ENCODE peak calls at places on chromosome 12, in eight cellular contexts. T is GM23338, E is tibial artery, O is esophagus squamous epithelium, Y is coronary artery, K is HCT116, I is A549, N is transverse colon. X is an unnamed sample.

GRCh38 chr12:46933947-46934346 is 108.2 kb upstream of the SLC38A4 start:
- DNase-seq in T (peak; percentile 59), E (no peak), O (no peak), Y (no peak), K (no peak), I (peak; percentile 58), N (no peak), X (peak; percentile 43)

GRCh38 chr12:82838123-82838522 is 151.4 kb downstream of the TMTC2 start:
- DNase-seq in T (no peak), E (no peak), O (no peak), Y (no peak), K (no peak), I (no peak), N (no peak), X (no peak)

GRCh38 chr12:100675432-100675831 is 101.9 kb downstream of the GAS2L3 start:
- DNase-seq in T (no peak), E (peak; percentile 44), O (no peak), Y (no peak), K (no peak), I (no peak), N (peak; percentile 14), X (no peak)

GRCh38 chr12:104121001-104121400 is 17.0 kb downstream of the NFYB start:
- DNase-seq in T (no peak), E (no peak), O (no peak), Y (no peak), K (no peak), I (peak; percentile 50), N (no peak), X (peak; percentile 35)

GRCh38 chr12:87491598-87491997 is 537.6 kb downstream of the C12orf50 start:
- DNase-seq in T (no peak), E (no peak), O (no peak), Y (no peak), K (no peak), I (no peak), N (no peak), X (no peak)

GRCh38 chr12:65640489-65640901 is 183.8 kb upstream of the HMGA2 start:
- DNase-seq in T (no peak), E (peak; percentile 66), O (no peak), Y (no peak), K (no peak), I (no peak), N (no peak), X (no peak)

GRCh38 chr12:104054681-104055346 is 4.8 kb upstream of the GLT8D2 start:
- DNase-seq in T (peak; percentile 53), E (no peak), O (no peak), Y (no peak), K (no peak), I (no peak), N (no peak), X (no peak)

GRCh38 chr12:132033627-132034026 is 83.9 kb downstream of the EP400 start:
- DNase-seq in T (no peak), E (no peak), O (no peak), Y (no peak), K (no peak), I (no peak), N (no peak), X (no peak)

GRCh38 chr12:28961948-28962384 is 187.1 kb upstream of the FAR2 start:
- DNase-seq in T (no peak), E (no peak), O (no peak), Y (no peak), K (no peak), I (no peak), N (no peak), X (no peak)

GRCh38 chr12:232731-233614 is 19.0 kb upstream of the SLC6A12 start:
- DNase-seq in T (no peak), E (peak; percentile 33), O (no peak), Y (peak; percentile 56), K (no peak), I (no peak), N (no peak), X (no peak)

GRCh38 chr12:128817115-128818015 is 6.4 kb downstream of the SLC15A4 start:
- DNase-seq in T (no peak), E (peak; percentile 71), O (no peak), Y (no peak), K (no peak), I (no peak), N (peak; percentile 43), X (peak; percentile 8)

GRCh38 chr12:14885718-14886201 is at the start of gene MGP:
- DNase-seq in T (no peak), E (peak; percentile 81), O (no peak), Y (peak; percentile 87), K (no peak), I (no peak), N (peak; percentile 29), X (no peak)

DNA sequence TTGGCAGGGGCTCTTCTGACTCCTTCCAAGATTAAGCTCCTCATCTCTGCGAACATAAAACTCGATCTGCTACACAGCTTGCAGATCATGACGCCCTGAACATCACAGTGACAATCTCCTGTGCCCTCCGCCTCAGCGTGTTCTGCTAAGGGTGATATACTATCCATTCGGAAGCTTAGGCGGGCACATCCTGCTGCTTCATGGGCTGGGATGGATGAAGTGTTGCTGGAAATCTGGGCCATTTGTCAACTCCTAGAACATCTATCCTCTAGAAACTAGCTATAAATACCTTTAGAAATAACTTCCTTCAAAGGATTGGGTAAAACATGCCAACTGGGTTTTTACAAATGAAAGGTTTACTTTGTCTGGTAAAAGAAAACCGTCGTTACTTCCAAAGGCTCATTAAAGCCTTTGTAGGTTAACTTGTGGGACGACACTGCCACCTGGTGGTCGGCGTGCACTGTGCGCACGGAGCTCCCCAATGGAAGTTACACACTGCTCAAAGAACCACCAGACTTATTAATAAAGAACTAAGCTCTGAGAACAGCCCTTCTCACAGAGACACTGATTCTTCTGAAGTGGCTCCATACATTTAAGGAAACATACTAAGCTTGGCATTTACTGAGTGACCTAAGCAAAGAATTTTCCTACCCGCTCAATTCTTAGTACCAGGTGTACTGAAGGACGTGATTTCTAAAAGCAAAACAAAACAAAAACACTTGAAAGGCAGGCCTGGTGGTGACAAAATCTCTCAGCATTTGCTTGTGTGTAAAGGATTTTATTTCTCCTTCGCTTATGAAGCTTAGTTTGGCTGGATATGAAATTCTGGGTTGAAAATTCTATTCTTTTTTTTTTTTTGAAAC is 21.5 kb upstream of the CACNA2D4 start:
- DNase-seq in T (peak; percentile 82), E (peak; percentile 89), O (no peak), Y (no peak), K (peak; percentile 52), I (peak; percentile 80), N (peak; percentile 91), X (peak; percentile 64)
- TF ChIP-seq CTCF in T (peak; percentile 89), E (peak; percentile 98), O (peak; percentile 98), Y (peak; percentile 91), K (peak; percentile 89), I (peak; percentile 91), N (peak; percentile 97), X (peak; percentile 81)

GRCh38 chr12:92136021-92136735 is 9.5 kb downstream of the BTG1 start:
- DNase-seq in T (no peak), E (no peak), O (no peak), Y (no peak), K (no peak), I (no peak), N (no peak), X (no peak)
- H3K27ac ChIP-seq in T (no peak overlapping the region), E (peak overlapping the region; percentile 18), O (peak overlapping the region; percentile 99), Y (peak overlapping the region; percentile 48), K (no peak overlapping the region), I (peak overlapping the region; percentile 92), N (peak overlapping the region; percentile 98), X (no peak overlapping the region)

DNA sequence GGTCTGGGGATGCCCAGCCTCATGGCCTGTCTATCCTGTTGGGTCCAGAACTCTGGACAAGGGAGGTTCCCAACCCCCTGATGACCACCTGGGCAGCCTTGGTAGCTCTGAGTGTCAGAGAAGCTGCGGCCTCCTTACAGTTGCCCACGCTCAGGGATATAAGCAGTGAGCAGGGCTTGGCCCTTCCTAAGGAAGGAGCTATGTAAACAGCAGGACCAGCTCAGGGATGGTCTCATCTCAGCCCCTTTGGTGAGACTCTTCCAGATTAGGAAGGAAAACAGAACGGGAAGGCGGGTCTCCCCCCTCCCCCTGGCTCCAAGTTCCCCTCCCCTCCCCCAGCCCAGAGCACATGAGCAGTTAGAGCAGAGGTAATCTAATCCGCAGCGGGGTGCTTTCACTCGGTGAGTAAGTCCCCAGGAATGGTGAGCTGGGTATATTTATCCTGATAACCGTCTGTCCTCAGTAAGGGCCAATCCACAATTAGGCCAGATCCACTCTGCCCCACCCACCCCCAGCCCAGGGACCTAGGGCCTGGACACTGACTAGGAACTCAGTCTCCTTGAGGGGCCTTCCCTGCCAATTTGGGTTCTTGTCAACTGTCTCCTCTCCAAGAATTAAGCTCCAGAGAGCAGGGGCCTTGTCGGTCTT is 29.5 kb upstream of the RPLP0 start:
- DNase-seq in T (peak; percentile 100), E (peak; percentile 79), O (no peak), Y (no peak), K (peak; percentile 86), I (peak; percentile 97), N (peak; percentile 51), X (peak; percentile 87)
- TF ChIP-seq CTCF in T (no peak), E (no peak), O (no peak), Y (no peak), K (no peak), I (no peak), N (no peak), X (no peak)

GRCh38 chr12:122866379-122866778 is 29.5 kb downstream of the VPS37B start:
- DNase-seq in T (no peak), E (no peak), O (no peak), Y (no peak), K (no peak), I (no peak), N (no peak), X (no peak)

GRCh38 chr12:122866950-122867607 is 28.8 kb downstream of the VPS37B start:
- DNase-seq in T (no peak), E (no peak), O (no peak), Y (no peak), K (no peak), I (no peak), N (no peak), X (no peak)

GRCh38 chr12:122864894-122865253 is 29.6 kb downstream of the HIP1R start:
- DNase-seq in T (no peak), E (no peak), O (no peak), Y (no peak), K (no peak), I (no peak), N (no peak), X (no peak)

GRCh38 chr12:122867701-122868461 is 28.0 kb downstream of the VPS37B start:
- DNase-seq in T (peak; percentile 84), E (no peak), O (no peak), Y (no peak), K (no peak), I (peak; percentile 62), N (peak; percentile 69), X (peak; percentile 79)

DNA sequence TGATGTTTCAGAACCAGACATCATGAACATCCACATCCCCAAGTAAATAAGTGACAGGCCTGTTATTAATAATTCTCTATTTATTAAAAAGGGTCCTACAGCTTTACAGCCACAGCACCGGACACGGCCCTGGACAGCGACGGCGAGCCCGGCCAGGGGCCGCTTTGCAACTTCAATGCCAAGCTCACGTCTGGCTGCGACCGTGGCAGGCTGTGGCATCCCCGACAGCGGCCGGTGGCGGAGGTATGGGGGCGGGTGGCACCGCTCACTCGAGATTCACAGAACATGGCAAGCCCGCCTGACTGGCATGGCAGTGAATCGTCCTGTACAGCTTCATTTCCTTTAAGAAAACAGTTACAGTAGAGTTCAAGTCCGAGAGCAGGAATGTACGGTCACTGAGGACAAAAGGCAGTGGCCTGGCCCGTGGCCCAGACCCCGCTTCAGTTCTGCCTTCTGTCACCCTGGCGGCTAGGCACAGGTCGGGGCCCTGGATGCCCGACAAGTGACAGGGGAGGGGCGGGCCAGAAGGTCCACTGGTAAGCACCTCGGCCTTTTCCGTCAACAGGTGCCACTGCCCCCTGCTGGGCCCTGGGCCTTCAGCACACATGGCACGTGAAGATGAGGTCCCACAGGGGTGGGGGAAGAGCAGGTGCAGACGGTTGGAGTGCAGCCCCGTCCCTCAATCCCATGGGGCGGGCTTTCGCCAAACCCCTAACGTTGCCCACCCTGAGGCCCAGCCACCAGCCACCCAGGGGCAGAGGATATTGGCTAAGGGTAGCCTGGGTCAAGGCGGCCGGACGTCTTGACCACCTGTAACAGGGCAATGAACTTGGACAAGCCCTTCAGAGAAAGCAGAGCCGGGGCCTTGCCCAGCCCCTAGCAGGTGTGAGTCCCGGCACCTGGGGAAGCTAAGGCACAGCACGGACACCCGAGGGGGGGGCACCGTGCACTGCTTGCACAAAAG is 30.3 kb downstream of the HIP1R start:
- DNase-seq in T (peak; percentile 58), E (no peak), O (no peak), Y (no peak), K (peak; percentile 16), I (peak; percentile 64), N (no peak), X (no peak)
- H3K27ac ChIP-seq in T (no peak overlapping the region), E (no peak overlapping the region), O (no peak overlapping the region), Y (no peak overlapping the region), K (no peak overlapping the region), I (no peak overlapping the region), N (no peak overlapping the region), X (peak overlapping the region; percentile 95)